ENCODE peak calls at places on chromosomes 16 and 17, in seven cellular contexts. One of them, this sample, is unnamed.

GRCh38 chr17:39709998-39710964 is 10.4 kb downstream of the ERBB2 start:
- DNase-seq in type B pancreatic cell: no peak
- DNase-seq in hepatocyte: no peak
- DNase-seq in testis: no peak
- DNase-seq in cardiac muscle cell: no peak
- DNase-seq in progenitor cell of endocrine pancreas: no peak
- DNase-seq in activated B cell treated with CpG ODN at 0.5 μM for 24 hours: no peak
- DNase-seq in this sample: no peak

GRCh38 chr17:28849281-28849680 is 5.5 kb upstream of the ERAL1 start:
- DNase-seq in type B pancreatic cell: no peak
- DNase-seq in hepatocyte: no peak
- DNase-seq in testis: no peak
- DNase-seq in cardiac muscle cell: no peak
- DNase-seq in progenitor cell of endocrine pancreas: no peak
- DNase-seq in activated B cell treated with CpG ODN at 0.5 μM for 24 hours: no peak
- DNase-seq in this sample: no peak

GRCh38 chr16:83273504-83274173 is 534.1 kb upstream of the HSBP1 start:
- DNase-seq in type B pancreatic cell: no peak
- DNase-seq in hepatocyte: no peak
- DNase-seq in testis: no peak
- DNase-seq in cardiac muscle cell: no peak
- DNase-seq in progenitor cell of endocrine pancreas: no peak
- DNase-seq in activated B cell treated with CpG ODN at 0.5 μM for 24 hours: no peak
- DNase-seq in this sample: no peak

GRCh38 chr16:4442371-4442770 is 16.7 kb downstream of the DNAJA3 start:
- DNase-seq in type B pancreatic cell: no peak
- DNase-seq in hepatocyte: no peak
- DNase-seq in testis: peak; percentile 80
- DNase-seq in cardiac muscle cell: no peak
- DNase-seq in progenitor cell of endocrine pancreas: no peak
- DNase-seq in activated B cell treated with CpG ODN at 0.5 μM for 24 hours: no peak
- DNase-seq in this sample: no peak

GRCh38 chr17:218711-219110 is 37.3 kb upstream of the DOC2B start:
- DNase-seq in type B pancreatic cell: no peak
- DNase-seq in hepatocyte: no peak
- DNase-seq in testis: no peak
- DNase-seq in cardiac muscle cell: no peak
- DNase-seq in progenitor cell of endocrine pancreas: no peak
- DNase-seq in activated B cell treated with CpG ODN at 0.5 μM for 24 hours: no peak
- DNase-seq in this sample: no peak

GRCh38 chr17:19457830-19458271 is 46.8 kb downstream of the RNF112 start:
- DNase-seq in type B pancreatic cell: no peak
- DNase-seq in hepatocyte: no peak
- DNase-seq in testis: no peak
- DNase-seq in cardiac muscle cell: no peak
- DNase-seq in progenitor cell of endocrine pancreas: no peak
- DNase-seq in activated B cell treated with CpG ODN at 0.5 μM for 24 hours: no peak
- DNase-seq in this sample: peak; percentile 55

GRCh38 chr16:11089504-11090124 is 145.2 kb downstream of the CLEC16A start:
- DNase-seq in type B pancreatic cell: no peak
- DNase-seq in hepatocyte: peak; percentile 77
- DNase-seq in testis: no peak
- DNase-seq in cardiac muscle cell: peak; percentile 68
- DNase-seq in progenitor cell of endocrine pancreas: no peak
- DNase-seq in activated B cell treated with CpG ODN at 0.5 μM for 24 hours: no peak
- DNase-seq in this sample: no peak

GRCh38 chr17:80421381-80422090 is 6.6 kb downstream of the ENDOV start:
- DNase-seq in type B pancreatic cell: no peak
- DNase-seq in hepatocyte: no peak
- DNase-seq in testis: no peak
- DNase-seq in cardiac muscle cell: no peak
- DNase-seq in progenitor cell of endocrine pancreas: no peak
- DNase-seq in activated B cell treated with CpG ODN at 0.5 μM for 24 hours: no peak
- DNase-seq in this sample: peak; percentile 14

GRCh38 chr16:70777973-70778406 is 23.0 kb downstream of the VAC14 start:
- DNase-seq in type B pancreatic cell: no peak
- DNase-seq in hepatocyte: no peak
- DNase-seq in testis: no peak
- DNase-seq in cardiac muscle cell: no peak
- DNase-seq in progenitor cell of endocrine pancreas: no peak
- DNase-seq in activated B cell treated with CpG ODN at 0.5 μM for 24 hours: no peak
- DNase-seq in this sample: no peak

GRCh38 chr17:68987966-68988365 is 32.8 kb upstream of the ABCA8 start:
- DNase-seq in type B pancreatic cell: no peak
- DNase-seq in hepatocyte: no peak
- DNase-seq in testis: no peak
- DNase-seq in cardiac muscle cell: no peak
- DNase-seq in progenitor cell of endocrine pancreas: no peak
- DNase-seq in activated B cell treated with CpG ODN at 0.5 μM for 24 hours: no peak
- DNase-seq in this sample: no peak

GRCh38 chr17:78779848-78780247 is 2.2 kb downstream of the CYTH1 start:
- DNase-seq in type B pancreatic cell: no peak
- DNase-seq in hepatocyte: no peak
- DNase-seq in testis: no peak
- DNase-seq in cardiac muscle cell: no peak
- DNase-seq in progenitor cell of endocrine pancreas: no peak
- DNase-seq in activated B cell treated with CpG ODN at 0.5 μM for 24 hours: no peak
- DNase-seq in this sample: no peak

GRCh38 chr17:76726766-76727718 is at the start of gene METTL23:
- DNase-seq in type B pancreatic cell: peak; percentile 81
- DNase-seq in hepatocyte: peak; percentile 89
- DNase-seq in testis: peak; percentile 83
- DNase-seq in cardiac muscle cell: peak; percentile 83
- DNase-seq in progenitor cell of endocrine pancreas: peak; percentile 70
- DNase-seq in activated B cell treated with CpG ODN at 0.5 μM for 24 hours: peak; percentile 84
- DNase-seq in this sample: no peak

GRCh38 chr17:80561541-80562114 is 17.0 kb downstream of the RPTOR start:
- DNase-seq in type B pancreatic cell: no peak
- DNase-seq in hepatocyte: no peak
- DNase-seq in testis: no peak
- DNase-seq in cardiac muscle cell: no peak
- DNase-seq in progenitor cell of endocrine pancreas: no peak
- DNase-seq in activated B cell treated with CpG ODN at 0.5 μM for 24 hours: no peak
- DNase-seq in this sample: no peak

GRCh38 chr17:17144061-17144460 is 62.1 kb downstream of the PLD6 start:
- DNase-seq in type B pancreatic cell: no peak
- DNase-seq in hepatocyte: no peak
- DNase-seq in testis: no peak
- DNase-seq in cardiac muscle cell: no peak
- DNase-seq in progenitor cell of endocrine pancreas: no peak
- DNase-seq in activated B cell treated with CpG ODN at 0.5 μM for 24 hours: no peak
- DNase-seq in this sample: no peak

GRCh38 chr17:16973760-16974540 is 2.0 kb upstream of the TNFRSF13B start:
- DNase-seq in type B pancreatic cell: no peak
- DNase-seq in hepatocyte: no peak
- DNase-seq in testis: no peak
- DNase-seq in cardiac muscle cell: no peak
- DNase-seq in progenitor cell of endocrine pancreas: no peak
- DNase-seq in activated B cell treated with CpG ODN at 0.5 μM for 24 hours: peak; percentile 48
- DNase-seq in this sample: no peak

GRCh38 chr16:31458835-31459721 is at the start of gene ARMC5:
- DNase-seq in type B pancreatic cell: peak; percentile 96
- DNase-seq in hepatocyte: peak; percentile 99
- DNase-seq in testis: peak; percentile 98
- DNase-seq in cardiac muscle cell: peak; percentile 99
- DNase-seq in progenitor cell of endocrine pancreas: peak; percentile 92
- DNase-seq in activated B cell treated with CpG ODN at 0.5 μM for 24 hours: peak; percentile 93
- DNase-seq in this sample: peak; percentile 82

GRCh38 chr16:74075393-74075792 is 221.2 kb upstream of the PSMD7 start:
- DNase-seq in type B pancreatic cell: no peak
- DNase-seq in hepatocyte: no peak
- DNase-seq in testis: no peak
- DNase-seq in cardiac muscle cell: no peak
- DNase-seq in progenitor cell of endocrine pancreas: no peak
- DNase-seq in activated B cell treated with CpG ODN at 0.5 μM for 24 hours: no peak
- DNase-seq in this sample: no peak

GRCh38 chr17:29615048-29615385 is 7.7 kb downstream of the CORO6 start:
- DNase-seq in type B pancreatic cell: no peak
- DNase-seq in hepatocyte: no peak
- DNase-seq in testis: no peak
- DNase-seq in cardiac muscle cell: no peak
- DNase-seq in progenitor cell of endocrine pancreas: no peak
- DNase-seq in activated B cell treated with CpG ODN at 0.5 μM for 24 hours: no peak
- DNase-seq in this sample: no peak

GRCh38 chr17:30021708-30022317 is 80.4 kb downstream of the EFCAB5 start:
- DNase-seq in type B pancreatic cell: no peak
- DNase-seq in hepatocyte: peak; percentile 70
- DNase-seq in testis: peak; percentile 34
- DNase-seq in cardiac muscle cell: peak; percentile 70
- DNase-seq in progenitor cell of endocrine pancreas: no peak
- DNase-seq in activated B cell treated with CpG ODN at 0.5 μM for 24 hours: no peak
- DNase-seq in this sample: peak; percentile 19

GRCh38 chr16:14565688-14566025 is 64.4 kb downstream of the PARN start:
- DNase-seq in type B pancreatic cell: no peak
- DNase-seq in hepatocyte: no peak
- DNase-seq in testis: no peak
- DNase-seq in cardiac muscle cell: no peak
- DNase-seq in progenitor cell of endocrine pancreas: no peak
- DNase-seq in activated B cell treated with CpG ODN at 0.5 μM for 24 hours: no peak
- DNase-seq in this sample: no peak

GRCh38 chr16:14564323-14564722 is 65.7 kb downstream of the PARN start:
- DNase-seq in type B pancreatic cell: no peak
- DNase-seq in hepatocyte: peak; percentile 64
- DNase-seq in testis: no peak
- DNase-seq in cardiac muscle cell: no peak
- DNase-seq in progenitor cell of endocrine pancreas: no peak
- DNase-seq in activated B cell treated with CpG ODN at 0.5 μM for 24 hours: no peak
- DNase-seq in this sample: no peak

GRCh38 chr16:14564881-14565687 is 65.0 kb downstream of the PARN start:
- DNase-seq in type B pancreatic cell: no peak
- DNase-seq in hepatocyte: peak; percentile 21
- DNase-seq in testis: no peak
- DNase-seq in cardiac muscle cell: peak; percentile 57
- DNase-seq in progenitor cell of endocrine pancreas: no peak
- DNase-seq in activated B cell treated with CpG ODN at 0.5 μM for 24 hours: no peak
- DNase-seq in this sample: no peak

GRCh38 chr16:14560523-14560922 is 69.5 kb downstream of the PARN start:
- DNase-seq in type B pancreatic cell: no peak
- DNase-seq in hepatocyte: no peak
- DNase-seq in testis: no peak
- DNase-seq in cardiac muscle cell: peak; percentile 58
- DNase-seq in progenitor cell of endocrine pancreas: no peak
- DNase-seq in activated B cell treated with CpG ODN at 0.5 μM for 24 hours: no peak
- DNase-seq in this sample: no peak

DNA sequence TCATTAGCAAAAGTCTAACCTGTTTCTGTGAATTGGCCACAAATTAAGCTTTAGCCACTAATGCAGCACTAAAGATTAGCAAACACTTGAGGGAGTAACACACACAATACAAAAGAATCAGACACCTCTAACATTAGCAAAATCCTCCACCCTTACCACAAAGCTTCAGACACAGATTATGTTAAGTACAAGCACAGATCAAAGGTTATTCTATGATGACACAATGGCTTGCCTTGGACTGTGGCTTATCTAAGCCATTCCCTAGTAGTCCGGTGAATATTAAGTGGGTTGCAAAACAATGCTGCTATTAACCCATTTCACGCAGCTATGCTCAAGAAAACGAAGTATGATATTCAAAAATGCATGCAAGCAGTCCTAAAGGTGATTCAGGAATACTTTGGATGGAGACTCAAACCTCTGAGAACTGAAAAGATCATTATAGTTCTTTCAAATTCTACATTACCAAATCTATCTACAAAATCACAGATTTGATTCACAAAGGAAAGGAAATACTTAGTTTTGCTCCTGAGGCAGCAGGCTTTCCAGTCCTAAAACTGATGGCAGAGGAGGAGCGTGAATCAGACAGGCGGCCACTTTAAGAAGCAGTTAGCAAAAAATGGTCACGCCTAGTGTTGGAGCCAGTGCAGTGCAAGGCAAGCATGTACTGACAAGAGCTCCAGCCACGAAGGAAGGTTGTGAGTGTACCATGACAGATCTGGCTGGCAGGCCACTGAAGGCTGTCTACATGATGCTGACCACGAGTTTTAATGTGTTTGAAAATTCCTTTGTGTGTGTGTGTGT is 67.2 kb downstream of the PARN start:
- DNase-seq in type B pancreatic cell: no peak
- DNase-seq in hepatocyte: peak; percentile 56
- DNase-seq in testis: no peak
- DNase-seq in cardiac muscle cell: peak; percentile 63
- DNase-seq in progenitor cell of endocrine pancreas: no peak
- DNase-seq in activated B cell treated with CpG ODN at 0.5 μM for 24 hours: no peak
- DNase-seq in this sample: peak; percentile 33
- TF ChIP-seq CTCF in type B pancreatic cell: peak; percentile 49
- TF ChIP-seq CTCF in hepatocyte: peak; percentile 2
- TF ChIP-seq CTCF in testis: no peak
- TF ChIP-seq CTCF in cardiac muscle cell: peak; percentile 27
- TF ChIP-seq CTCF in progenitor cell of endocrine pancreas: peak; percentile 24
- TF ChIP-seq CTCF in activated B cell treated with CpG ODN at 0.5 μM for 24 hours: no peak
- TF ChIP-seq CTCF in this sample: no peak

GRCh38 chr17:3678095-3678820 is 9.6 kb downstream of the EMC6 start:
- DNase-seq in type B pancreatic cell: no peak
- DNase-seq in hepatocyte: no peak
- DNase-seq in testis: no peak
- DNase-seq in cardiac muscle cell: no peak
- DNase-seq in progenitor cell of endocrine pancreas: no peak
- DNase-seq in activated B cell treated with CpG ODN at 0.5 μM for 24 hours: no peak
- DNase-seq in this sample: no peak
- TF ChIP-seq CTCF in type B pancreatic cell: no peak
- TF ChIP-seq CTCF in hepatocyte: no peak
- TF ChIP-seq CTCF in testis: no peak
- TF ChIP-seq CTCF in cardiac muscle cell: no peak
- TF ChIP-seq CTCF in progenitor cell of endocrine pancreas: peak; percentile 16
- TF ChIP-seq CTCF in activated B cell treated with CpG ODN at 0.5 μM for 24 hours: no peak
- TF ChIP-seq CTCF in this sample: no peak

GRCh38 chr17:74118504-74118903 is 85.0 kb upstream of the RPL38 start:
- DNase-seq in type B pancreatic cell: no peak
- DNase-seq in hepatocyte: peak; percentile 31
- DNase-seq in testis: no peak
- DNase-seq in cardiac muscle cell: peak; percentile 3
- DNase-seq in progenitor cell of endocrine pancreas: no peak
- DNase-seq in activated B cell treated with CpG ODN at 0.5 μM for 24 hours: no peak
- DNase-seq in this sample: no peak
- TF ChIP-seq CTCF in type B pancreatic cell: peak; percentile 67
- TF ChIP-seq CTCF in hepatocyte: no peak
- TF ChIP-seq CTCF in testis: no peak
- TF ChIP-seq CTCF in cardiac muscle cell: peak; percentile 4
- TF ChIP-seq CTCF in progenitor cell of endocrine pancreas: peak; percentile 51
- TF ChIP-seq CTCF in activated B cell treated with CpG ODN at 0.5 μM for 24 hours: no peak
- TF ChIP-seq CTCF in this sample: no peak

GRCh38 chr16:56331399-56331798 is 93.9 kb downstream of the AMFR start:
- DNase-seq in type B pancreatic cell: no peak
- DNase-seq in hepatocyte: no peak
- DNase-seq in testis: no peak
- DNase-seq in cardiac muscle cell: no peak
- DNase-seq in progenitor cell of endocrine pancreas: no peak
- DNase-seq in activated B cell treated with CpG ODN at 0.5 μM for 24 hours: no peak
- DNase-seq in this sample: no peak

GRCh38 chr16:56331915-56332314 is 93.4 kb downstream of the AMFR start:
- DNase-seq in type B pancreatic cell: no peak
- DNase-seq in hepatocyte: no peak
- DNase-seq in testis: no peak
- DNase-seq in cardiac muscle cell: no peak
- DNase-seq in progenitor cell of endocrine pancreas: no peak
- DNase-seq in activated B cell treated with CpG ODN at 0.5 μM for 24 hours: no peak
- DNase-seq in this sample: no peak

GRCh38 chr16:56334761-56335160 is 90.6 kb downstream of the AMFR start:
- DNase-seq in type B pancreatic cell: no peak
- DNase-seq in hepatocyte: no peak
- DNase-seq in testis: no peak
- DNase-seq in cardiac muscle cell: no peak
- DNase-seq in progenitor cell of endocrine pancreas: no peak
- DNase-seq in activated B cell treated with CpG ODN at 0.5 μM for 24 hours: no peak
- DNase-seq in this sample: no peak

GRCh38 chr16:56330476-56330875 is 94.9 kb downstream of the AMFR start:
- DNase-seq in type B pancreatic cell: no peak
- DNase-seq in hepatocyte: no peak
- DNase-seq in testis: no peak
- DNase-seq in cardiac muscle cell: no peak
- DNase-seq in progenitor cell of endocrine pancreas: no peak
- DNase-seq in activated B cell treated with CpG ODN at 0.5 μM for 24 hours: no peak
- DNase-seq in this sample: no peak

GRCh38 chr16:56332464-56333079 is 92.8 kb downstream of the AMFR start:
- DNase-seq in type B pancreatic cell: no peak
- DNase-seq in hepatocyte: peak; percentile 85
- DNase-seq in testis: peak; percentile 90
- DNase-seq in cardiac muscle cell: peak; percentile 67
- DNase-seq in progenitor cell of endocrine pancreas: peak; percentile 43
- DNase-seq in activated B cell treated with CpG ODN at 0.5 μM for 24 hours: no peak
- DNase-seq in this sample: no peak
- TF ChIP-seq CTCF in type B pancreatic cell: peak; percentile 60
- TF ChIP-seq CTCF in hepatocyte: peak; percentile 62
- TF ChIP-seq CTCF in testis: peak; percentile 39
- TF ChIP-seq CTCF in cardiac muscle cell: peak; percentile 47
- TF ChIP-seq CTCF in progenitor cell of endocrine pancreas: peak; percentile 50
- TF ChIP-seq CTCF in activated B cell treated with CpG ODN at 0.5 μM for 24 hours: no peak
- TF ChIP-seq CTCF in this sample: peak; percentile 28

This sample was measured in D721Med.